ENCODE peak calls at places on chromosomes 4 and X, in six cellular contexts. Q, E, Y, R, J and W are unnamed samples.

GRCh38 chrX:78455901-78456300 is 128.5 kb upstream of the CYSLTR1 start:
- DNase-seq in Q (no peak), E (peak; percentile 55), Y (no peak), R (no peak), J (no peak), W (no peak)

GRCh38 chrX:150502979-150503897 is 65.2 kb upstream of the MTM1 start:
- DNase-seq in Q (no peak), E (no peak), Y (no peak), R (no peak), J (no peak), W (no peak)

GRCh38 chr4:30903493-30903892 is 183.3 kb downstream of the PCDH7 start:
- DNase-seq in Q (peak; percentile 36), E (peak; percentile 24), Y (no peak), R (no peak), J (no peak), W (no peak)

GRCh38 chr4:106369456-106370060 is 980 bp upstream of the GIMD1 start:
- DNase-seq in Q (peak; percentile 37), E (peak; percentile 92), Y (no peak), R (no peak), J (peak; percentile 62), W (no peak)

GRCh38 chrX:138791551-138791950 is 80.0 kb upstream of the FGF13 start:
- DNase-seq in Q (no peak), E (no peak), Y (no peak), R (no peak), J (no peak), W (no peak)

GRCh38 chr4:37946503-37947179 is 13.6 kb upstream of the PTTG2 start:
- DNase-seq in Q (no peak), E (no peak), Y (no peak), R (no peak), J (no peak), W (no peak)

GRCh38 chr4:73051625-73052024 is 17.9 kb downstream of the COX18 start:
- DNase-seq in Q (no peak), E (no peak), Y (no peak), R (no peak), J (no peak), W (no peak)

GRCh38 chr4:164734476-164734875 is 19.5 kb upstream of the SMIM31 start:
- DNase-seq in Q (no peak), E (peak; percentile 1), Y (no peak), R (no peak), J (no peak), W (no peak)

GRCh38 chr4:176758731-176759130 is 34.0 kb downstream of the VEGFC start:
- DNase-seq in Q (no peak), E (no peak), Y (no peak), R (no peak), J (no peak), W (no peak)

GRCh38 chr4:160136021-160136420 is 1033.1 kb downstream of the RAPGEF2 start:
- DNase-seq in Q (no peak), E (no peak), Y (no peak), R (no peak), J (no peak), W (no peak)

DNA sequence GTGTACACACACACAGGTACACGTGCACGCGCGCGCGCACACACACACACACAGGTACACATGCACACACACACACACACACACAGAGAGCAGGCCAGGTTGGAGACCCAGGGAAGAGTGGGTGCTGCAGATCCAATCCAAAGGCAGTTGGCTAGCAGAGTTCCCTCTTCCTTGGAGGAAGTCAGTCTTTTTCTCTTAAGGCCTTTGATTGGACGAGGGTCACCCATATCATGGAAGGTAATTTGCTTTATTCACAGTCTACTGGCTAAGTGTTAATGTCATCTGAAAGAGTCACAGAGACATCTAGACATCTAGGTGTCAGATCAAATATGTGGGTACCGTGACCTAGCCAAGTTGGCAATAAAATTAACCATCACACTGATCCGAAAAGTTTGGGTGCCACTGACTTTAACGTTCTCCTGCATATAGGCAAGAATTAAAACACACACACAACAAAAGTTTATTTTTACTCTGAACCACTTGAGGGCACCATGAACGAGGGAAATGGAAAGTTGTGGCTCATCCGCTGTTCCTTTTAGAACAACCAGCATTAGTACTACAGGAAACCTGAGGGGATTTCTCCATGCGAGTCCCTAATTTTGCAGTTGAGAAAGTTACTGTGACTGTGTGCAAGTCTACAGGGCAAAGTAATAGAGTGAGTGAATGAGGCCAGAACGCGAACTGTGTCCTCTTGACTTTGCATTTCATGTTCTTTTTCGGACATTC is 66.0 kb upstream of the STOX2 start:
- DNase-seq in Q (no peak), E (peak; percentile 32), Y (no peak), R (no peak), J (no peak), W (no peak)
- TF ChIP-seq CTCF in Q (no peak), E (no peak), Y (no peak), R (no peak), J (no peak), W (peak; percentile 39)

GRCh38 chr4:129929052-129929451 is 833.1 kb downstream of the C4orf33 start:
- DNase-seq in Q (no peak), E (no peak), Y (no peak), R (no peak), J (no peak), W (no peak)
- TF ChIP-seq CTCF in Q (peak; percentile 20), E (no peak), Y (no peak), R (no peak), J (peak; percentile 42), W (peak; percentile 47)

GRCh38 chr4:151408380-151408629 is 671 bp upstream of the FHIP1A start:
- DNase-seq in Q (no peak), E (no peak), Y (no peak), R (no peak), J (no peak), W (no peak)

GRCh38 chr4:151409470-151410313 is 716 bp downstream of the FHIP1A start:
- DNase-seq in Q (peak; percentile 93), E (peak; percentile 22), Y (no peak), R (peak; percentile 17), J (peak; percentile 38), W (peak; percentile 30)

GRCh38 chr4:151407466-151408379 is 1.3 kb upstream of the FHIP1A start:
- DNase-seq in Q (no peak), E (no peak), Y (no peak), R (peak; percentile 15), J (no peak), W (peak; percentile 9)

GRCh38 chr4:151407018-151407417 is 2.0 kb upstream of the FHIP1A start:
- DNase-seq in Q (no peak), E (no peak), Y (no peak), R (no peak), J (no peak), W (no peak)

DNA sequence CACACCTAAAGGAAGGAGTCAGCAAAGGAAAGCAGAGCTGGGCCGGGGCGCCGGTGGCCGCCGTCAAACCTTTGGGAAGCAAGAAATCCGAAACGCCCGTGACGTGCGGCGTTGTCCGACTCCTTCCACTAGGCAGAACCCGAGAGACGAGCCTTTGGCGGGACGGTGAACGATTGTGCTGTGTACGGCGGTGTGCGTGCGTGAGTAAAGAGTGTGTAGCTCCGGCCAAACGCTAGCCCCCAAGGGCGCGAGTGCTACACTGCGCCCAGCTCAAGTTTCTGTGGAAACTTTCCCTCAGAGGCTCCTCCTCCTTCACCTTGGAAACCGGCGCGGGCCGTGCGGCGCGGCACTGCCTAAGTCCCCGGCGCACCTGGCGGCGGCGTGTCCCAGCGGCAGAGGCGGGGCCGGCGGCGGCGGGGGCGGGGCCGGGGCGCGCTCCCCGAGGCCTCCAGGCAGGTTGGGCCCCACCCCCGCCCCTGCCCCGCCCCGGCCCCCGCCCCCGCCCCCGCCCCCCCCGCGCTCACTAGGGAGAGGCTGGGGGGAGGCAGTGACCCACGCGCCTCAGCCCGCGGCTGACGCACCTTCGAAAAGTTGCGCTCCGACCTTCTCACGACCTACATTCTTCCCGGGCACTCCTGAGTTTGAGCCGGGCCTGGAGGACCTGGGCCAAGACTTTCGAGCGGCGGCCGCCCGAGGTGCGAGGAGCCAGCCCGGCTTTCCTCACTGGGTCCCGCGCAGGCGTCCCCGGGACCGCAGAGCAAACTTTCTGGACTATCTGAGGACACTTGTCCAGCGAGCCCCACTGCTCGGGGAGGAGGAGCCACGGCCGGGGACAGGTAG is at the start of gene FHIP1A:
- DNase-seq in Q (peak; percentile 87), E (peak; percentile 39), Y (peak; percentile 84), R (peak; percentile 78), J (peak; percentile 95), W (peak; percentile 91)
- TF ChIP-seq CTCF in Q (no peak), E (peak; percentile 9), Y (no peak), R (peak; percentile 36), J (peak; percentile 12), W (peak; percentile 25)

DNA sequence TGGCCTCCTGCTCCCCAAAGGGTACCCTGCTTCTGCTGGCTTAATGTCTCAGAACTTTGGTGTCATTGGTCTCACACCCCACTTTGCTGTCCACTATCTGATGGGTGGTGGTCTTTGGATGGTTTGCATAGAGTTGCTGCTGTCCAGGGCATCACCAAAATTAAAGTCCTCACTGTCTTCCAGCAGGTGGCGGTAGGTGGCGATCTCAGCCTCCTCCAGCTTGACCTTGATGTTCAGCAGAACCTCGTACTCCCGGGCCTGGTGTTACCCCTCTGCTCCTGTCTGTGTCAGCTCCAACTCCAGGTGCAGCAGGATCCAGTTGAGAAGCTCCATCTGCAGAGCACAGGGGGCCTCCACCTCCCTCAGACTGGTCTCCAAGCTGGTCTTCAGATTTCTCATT is 1169.5 kb upstream of the PABPC4L start:
- DNase-seq in Q (no peak), E (no peak), Y (no peak), R (no peak), J (peak; percentile 32), W (no peak)
- TF ChIP-seq CTCF in Q (peak; percentile 42), E (no peak), Y (no peak), R (no peak), J (no peak), W (no peak)